ENCODE peak calls at places on chromosomes 16 and 17, in seven cellular contexts. B, M, Y, T, C, I and S are unnamed samples.
A peak's percentile ranks its signal among the peaks of the same experiment; 100 is the strongest.

GRCh38 chr16:46620265-46621005 is 744 bp downstream of the SHCBP1 start:
- DNase-seq in B (peak; percentile 7), M (no peak), Y (no peak), T (no peak), C (no peak), I (no peak), S (no peak)

GRCh38 chr16:22297114-22297870 is at the start of gene POLR3E:
- DNase-seq in B (peak; percentile 98), M (peak; percentile 100), Y (peak; percentile 99), T (peak; percentile 100), C (peak; percentile 100), I (peak; percentile 100), S (peak; percentile 92)

GRCh38 chr17:17808706-17809432 is 27.9 kb downstream of the SREBF1 start:
- DNase-seq in B (peak; percentile 64), M (no peak), Y (no peak), T (no peak), C (no peak), I (no peak), S (no peak)

GRCh38 chr17:37490638-37491614 is 1.2 kb downstream of the DUSP14 start:
- DNase-seq in B (peak; percentile 82), M (no peak), Y (no peak), T (peak; percentile 14), C (peak; percentile 34), I (peak; percentile 6), S (peak; percentile 87)

GRCh38 chr16:75288596-75289120 is 37.2 kb upstream of the BCAR1 start:
- DNase-seq in B (no peak), M (no peak), Y (no peak), T (no peak), C (no peak), I (no peak), S (no peak)

GRCh38 chr17:42484304-42484703 is 25.6 kb downstream of the ATP6V0A1 start:
- DNase-seq in B (no peak), M (no peak), Y (no peak), T (no peak), C (no peak), I (peak; percentile 58), S (no peak)

GRCh38 chr16:73126453-73126853 is 78.5 kb upstream of the ZFHX3 start:
- DNase-seq in B (peak; percentile 19), M (no peak), Y (no peak), T (no peak), C (no peak), I (no peak), S (no peak)

GRCh38 chr17:32515677-32516383 is 29.0 kb downstream of the CDK5R1 start:
- DNase-seq in B (no peak), M (no peak), Y (no peak), T (no peak), C (no peak), I (no peak), S (no peak)

GRCh38 chr17:63476494-63476856 is 386 bp upstream of the ACE start:
- DNase-seq in B (no peak), M (no peak), Y (no peak), T (peak; percentile 20), C (peak; percentile 71), I (peak; percentile 34), S (no peak)
- TF ChIP-seq CTCF in B (no peak), M (no peak), Y (no peak), T (no peak), C (no peak), I (no peak), S (no peak)

GRCh38 chr16:11155284-11155806 is 100.7 kb downstream of the SOCS1 start:
- DNase-seq in B (no peak), M (no peak), Y (no peak), T (no peak), C (no peak), I (no peak), S (no peak)
- TF ChIP-seq CTCF in B (no peak), M (no peak), Y (no peak), T (no peak), C (no peak), I (no peak), S (no peak)

DNA sequence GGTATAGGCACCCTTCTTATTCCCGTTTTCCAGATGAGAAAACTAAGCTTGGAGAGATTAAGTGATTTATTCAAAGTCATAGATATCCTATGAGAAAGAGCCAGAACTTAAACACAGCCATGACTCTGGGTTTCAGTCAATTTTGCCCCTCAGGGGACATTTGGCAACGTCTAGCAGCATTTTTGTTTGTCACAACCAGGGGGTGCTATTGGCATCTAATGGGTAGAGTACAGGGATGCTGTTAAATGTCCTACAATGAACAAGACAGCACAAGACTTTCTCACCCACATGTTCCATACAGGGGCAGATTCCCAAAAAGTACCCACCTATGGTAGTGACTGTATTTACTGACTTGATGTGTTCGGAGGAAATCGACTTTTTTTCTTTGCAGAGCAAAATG is 4.8 kb upstream of the SHISA9 start:
- DNase-seq in B (peak; percentile 60), M (no peak), Y (no peak), T (peak; percentile 25), C (no peak), I (no peak), S (peak; percentile 6)
- TF ChIP-seq CTCF in B (peak; percentile 44), M (no peak), Y (peak; percentile 67), T (peak; percentile 71), C (peak; percentile 60), I (no peak), S (peak; percentile 44)

GRCh38 chr17:57110152-57110542 is 25.1 kb downstream of the AKAP1 start:
- DNase-seq in B (no peak), M (no peak), Y (no peak), T (no peak), C (no peak), I (no peak), S (no peak)
- TF ChIP-seq CTCF in B (no peak), M (no peak), Y (no peak), T (no peak), C (no peak), I (no peak), S (no peak)

GRCh38 chr17:4550534-4551039 is 4.6 kb downstream of the MYBBP1A start:
- DNase-seq in B (no peak), M (no peak), Y (no peak), T (no peak), C (no peak), I (no peak), S (no peak)
- TF ChIP-seq CTCF in B (no peak), M (no peak), Y (no peak), T (no peak), C (no peak), I (no peak), S (no peak)

DNA sequence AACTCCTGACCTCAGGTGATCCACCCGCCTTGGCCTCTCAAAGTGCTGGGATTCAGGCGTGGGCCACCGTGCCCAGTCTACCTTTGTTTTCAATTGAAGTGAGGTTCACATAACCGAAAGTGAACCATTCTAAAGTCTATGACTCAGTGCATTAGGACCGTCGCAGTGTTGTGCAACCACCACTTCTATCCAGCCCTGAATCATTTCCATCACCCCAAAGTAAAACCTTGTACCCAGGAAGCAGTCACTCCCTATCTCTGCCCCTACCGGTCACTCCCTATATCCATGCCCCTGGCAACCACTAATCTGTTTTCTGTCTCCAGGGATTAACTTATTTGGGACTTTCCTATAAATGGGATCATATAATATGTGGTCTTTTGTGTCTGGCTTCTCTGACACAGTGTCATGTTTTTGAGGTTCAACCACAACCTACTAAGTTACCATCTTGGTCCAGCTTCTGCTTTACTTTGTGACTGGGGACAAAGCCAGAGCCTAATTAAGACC is 28.3 kb upstream of the CDC42EP4 start:
- DNase-seq in B (peak; percentile 96), M (no peak), Y (no peak), T (no peak), C (no peak), I (no peak), S (peak; percentile 87)
- TF ChIP-seq CTCF in B (peak; percentile 30), M (peak; percentile 5), Y (no peak), T (no peak), C (no peak), I (no peak), S (peak; percentile 60)

GRCh38 chr16:89864421-89864820 is 9.0 kb upstream of the TCF25 start:
- DNase-seq in B (no peak), M (no peak), Y (no peak), T (no peak), C (no peak), I (no peak), S (no peak)

GRCh38 chr16:89861648-89862047 is 11.7 kb upstream of the TCF25 start:
- DNase-seq in B (no peak), M (no peak), Y (no peak), T (no peak), C (no peak), I (no peak), S (no peak)

GRCh38 chr16:89860747-89861304 is 12.6 kb upstream of the TCF25 start:
- DNase-seq in B (peak; percentile 58), M (peak; percentile 29), Y (peak; percentile 58), T (peak; percentile 70), C (peak; percentile 80), I (peak; percentile 79), S (no peak)

GRCh38 chr16:89862732-89863131 is 10.7 kb upstream of the TCF25 start:
- DNase-seq in B (no peak), M (no peak), Y (no peak), T (no peak), C (no peak), I (no peak), S (no peak)

GRCh38 chr16:89863741-89864391 is 9.5 kb upstream of the TCF25 start:
- DNase-seq in B (no peak), M (no peak), Y (no peak), T (no peak), C (no peak), I (peak; percentile 43), S (no peak)
- TF ChIP-seq CTCF in B (no peak), M (no peak), Y (no peak), T (no peak), C (no peak), I (no peak), S (no peak)

GRCh38 chr16:2724088-2724676 is 4.2 kb upstream of the PRSS27 start:
- DNase-seq in B (no peak), M (no peak), Y (no peak), T (no peak), C (no peak), I (no peak), S (no peak)

GRCh38 chr16:2720719-2721633 is 952 bp upstream of the PRSS27 start:
- DNase-seq in B (peak; percentile 93), M (peak; percentile 51), Y (peak; percentile 31), T (peak; percentile 85), C (peak; percentile 91), I (peak; percentile 84), S (peak; percentile 27)

GRCh38 chr16:2728034-2728433 is 8.0 kb upstream of the PRSS27 start:
- DNase-seq in B (no peak), M (no peak), Y (no peak), T (no peak), C (no peak), I (no peak), S (no peak)

GRCh38 chr16:2726923-2727322 is 6.9 kb upstream of the PRSS27 start:
- DNase-seq in B (no peak), M (no peak), Y (no peak), T (no peak), C (no peak), I (no peak), S (no peak)

GRCh38 chr16:2724816-2725348 is 4.9 kb upstream of the PRSS27 start:
- DNase-seq in B (no peak), M (no peak), Y (no peak), T (no peak), C (no peak), I (no peak), S (no peak)
- TF ChIP-seq CTCF in B (no peak), M (no peak), Y (no peak), T (no peak), C (no peak), I (no peak), S (no peak)